ENCODE peak calls at places on chromosomes 1 and 21, in six cellular contexts. C, O, Y, J, V and K are unnamed samples. For H3K4me1, the result is how much of the 10 kb centered on the place peaks cover.

GRCh38 chr1:26694185-26694572 is 1.6 kb upstream of the ARID1A start:
- DNase-seq in C (no peak), V (no peak), J (no peak), O (no peak), Y (no peak), K (no peak)

GRCh38 chr1:16927711-16928485 is 6.2 kb downstream of the CROCC start:
- DNase-seq in Y (no peak), O (no peak), J (no peak), V (no peak), C (no peak), K (no peak)

GRCh38 chr1:10573446-10573845 is 98.7 kb downstream of the PEX14 start:
- DNase-seq in V (no peak), O (no peak), Y (no peak), C (no peak), J (no peak), K (no peak)

GRCh38 chr21:39673163-39673562 is 60.4 kb downstream of the B3GALT5 start:
- DNase-seq in V (no peak), Y (peak), C (no peak), O (no peak), J (no peak), K (no peak)

GRCh38 chr1:17118706-17119075 is 560 bp downstream of the PADI2 start:
- DNase-seq in Y (no peak), C (no peak), O (peak), V (no peak), J (no peak), K (no peak)

GRCh38 chr1:209805875-209806760 is at the start of gene IRF6:
- DNase-seq in V (peak), J (peak), C (peak), O (no peak), Y (peak), K (peak)

GRCh38 chr1:72371259-72372035 is 89.1 kb upstream of the NEGR1 start:
- DNase-seq in V (no peak), J (no peak), O (no peak), C (no peak), Y (no peak), K (no peak)

GRCh38 chr1:219339466-219339865 is 165.8 kb downstream of the LYPLAL1 start:
- DNase-seq in C (no peak), V (peak), J (no peak), O (no peak), Y (no peak), K (no peak)

GRCh38 chr1:232428036-232428600 is 201.8 kb downstream of the SIPA1L2 start:
- DNase-seq in O (no peak), J (no peak), V (no peak), Y (no peak), C (no peak), K (no peak)

GRCh38 chr1:231950732-231951131 is 324.1 kb downstream of the DISC1 start:
- DNase-seq in V (no peak), J (no peak), Y (no peak), O (no peak), C (no peak), K (no peak)

GRCh38 chr1:62625415-62625814 is 28.1 kb downstream of the ANGPTL3 start:
- DNase-seq in C (no peak), V (no peak), J (no peak), O (no peak), Y (no peak), K (no peak)

GRCh38 chr21:41555053-41555452 is 47.1 kb upstream of the TMPRSS2 start:
- DNase-seq in Y (no peak), V (no peak), O (no peak), J (no peak), C (no peak), K (no peak)

GRCh38 chr1:88956003-88956402 is 36.4 kb downstream of the KYAT3 start:
- DNase-seq in C (no peak), J (no peak), Y (no peak), V (no peak), O (no peak), K (no peak)

GRCh38 chr1:203512830-203513578 is 19.1 kb downstream of the OPTC start:
- DNase-seq in Y (no peak), V (peak), C (no peak), J (no peak), O (peak), K (no peak)

GRCh38 chr1:63813829-63814277 is 40.0 kb downstream of the ROR1 start:
- DNase-seq in J (no peak), C (no peak), V (peak), Y (no peak), O (no peak), K (no peak)

GRCh38 chr1:117795190-117795589 is 134.2 kb downstream of the GDAP2 start:
- DNase-seq in C (no peak), Y (no peak), J (peak), V (peak), O (no peak), K (no peak)

GRCh38 chr1:61539720-61540462 is 185.1 kb downstream of the TM2D1 start:
- DNase-seq in C (no peak), O (no peak), J (no peak), V (peak), Y (no peak), K (no peak)

GRCh38 chr1:239538244-239538988 is 152.0 kb downstream of the CHRM3 start:
- DNase-seq in J (no peak), Y (no peak), V (peak), O (no peak), C (no peak), K (no peak)

GRCh38 chr1:51664412-51665240 is 47.7 kb downstream of the OSBPL9 start:
- DNase-seq in O (no peak), J (no peak), V (peak), Y (no peak), C (no peak), K (no peak)

GRCh38 chr1:199774433-199775089 is 252.9 kb upstream of the NR5A2 start:
- DNase-seq in Y (no peak), V (peak), O (no peak), C (no peak), J (no peak), K (no peak)

GRCh38 chr1:153343811-153344717 is 4.6 kb downstream of the PGLYRP4 start:
- DNase-seq in V (no peak), C (no peak), Y (no peak), J (no peak), O (no peak), K (no peak)

GRCh38 chr1:111516008-111516535 is 12.6 kb upstream of the ADORA3 start:
- DNase-seq in C (no peak), O (no peak), Y (peak), V (peak), J (no peak), K (peak)

GRCh38 chr1:5886541-5887435 is 105.4 kb downstream of the NPHP4 start:
- DNase-seq in O (no peak), Y (no peak), C (peak), J (peak), V (no peak), K (no peak)

GRCh38 chr1:93614550-93615200 is 67.0 kb downstream of the BCAR3 start:
- DNase-seq in Y (no peak), O (no peak), J (no peak), C (no peak), V (no peak), K (no peak)

GRCh38 chr1:31749785-31750345 is 14.3 kb downstream of the ADGRB2 start:
- DNase-seq in J (no peak), C (no peak), O (no peak), V (no peak), Y (no peak), K (no peak)
- H3K4me1 ChIP-seq in J (under half), C (under half), O (under half), V (under half), Y (under half), K (under half)

DNA sequence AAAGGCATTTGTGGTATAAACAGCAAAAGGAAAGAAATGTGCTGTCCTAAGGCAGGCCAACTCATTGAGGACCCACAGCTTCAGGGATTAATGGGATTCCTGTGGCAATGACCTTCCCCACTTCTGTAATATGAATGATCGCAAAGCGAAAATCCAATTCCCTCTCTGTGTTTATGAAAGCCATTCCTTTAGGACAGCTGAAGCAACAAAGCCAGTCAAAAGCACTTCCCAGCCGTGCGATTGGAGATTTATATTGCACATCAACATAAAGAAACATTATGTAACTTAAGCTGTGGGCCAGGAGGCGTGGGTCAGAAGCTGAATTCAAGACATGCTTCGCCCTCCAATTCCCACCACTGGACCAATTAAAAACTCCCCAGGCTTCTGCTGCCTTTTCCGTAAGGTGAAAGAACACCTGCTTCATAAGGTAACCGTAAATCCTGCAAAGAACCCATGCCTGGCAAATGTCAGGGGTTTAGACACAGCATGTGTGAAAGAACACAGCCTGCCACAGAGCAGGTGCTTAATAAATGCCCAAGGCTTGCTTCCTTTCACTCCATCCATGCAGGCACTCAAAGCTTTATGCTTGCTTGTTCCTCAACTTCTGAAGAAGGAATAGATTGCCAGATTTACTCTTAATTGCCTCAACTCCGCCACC is 138.9 kb upstream of the SOD1 start:
- DNase-seq in Y (no peak), J (no peak), C (no peak), O (peak), V (peak), K (no peak)
- H3K4me1 ChIP-seq in Y (under half), J (under half), C (under half), O (under half), V (under half), K (under half)

GRCh38 chr1:55943721-55944435 is 635.5 kb downstream of the PLPP3 start:
- DNase-seq in O (no peak), V (no peak), J (no peak), C (no peak), Y (no peak), K (no peak)

GRCh38 chr1:55938376-55938850 is 641.0 kb downstream of the PLPP3 start:
- DNase-seq in Y (no peak), J (peak), V (no peak), C (no peak), O (no peak), K (no peak)

GRCh38 chr1:55943012-55943411 is 636.4 kb downstream of the PLPP3 start:
- DNase-seq in V (no peak), C (no peak), J (no peak), Y (no peak), O (no peak), K (no peak)

GRCh38 chr1:55937840-55938375 is 641.5 kb downstream of the PLPP3 start:
- DNase-seq in V (no peak), C (no peak), O (no peak), J (no peak), Y (no peak), K (no peak)

DNA sequence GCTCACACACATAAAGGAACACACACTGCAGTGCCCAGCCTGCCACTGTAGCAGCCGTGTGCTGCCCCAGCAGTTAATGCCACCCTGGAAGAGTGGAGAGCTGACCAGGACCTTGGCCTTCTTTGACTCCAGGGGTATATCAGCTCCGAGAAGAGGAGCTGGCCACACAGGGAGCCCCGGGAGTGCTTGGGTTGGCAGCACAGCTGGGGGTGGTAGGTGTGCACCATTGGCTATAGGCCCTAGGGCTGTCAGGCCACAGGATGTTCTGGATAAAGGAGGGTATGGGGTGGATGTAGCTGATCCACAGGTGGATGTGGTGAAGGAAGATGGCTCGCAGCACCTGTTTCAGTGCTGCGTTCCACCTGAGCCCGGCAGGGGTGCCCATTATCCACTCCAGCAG is 640.5 kb downstream of the PLPP3 start:
- DNase-seq in J (peak), Y (no peak), O (no peak), C (no peak), V (no peak), K (no peak)
- H3K4me1 ChIP-seq in J (under half), Y (under half), O (under half), C (under half), V (under half), K (under half)

GRCh38 chr1:2559509-2560298 is 3.5 kb downstream of the TNFRSF14 start:
- DNase-seq in V (no peak), Y (no peak), O (no peak), J (peak), C (peak), K (no peak)
- H3K4me1 ChIP-seq in V (under half), Y (under half), O (under half), J (under half), C (under half), K (under half)

DNA sequence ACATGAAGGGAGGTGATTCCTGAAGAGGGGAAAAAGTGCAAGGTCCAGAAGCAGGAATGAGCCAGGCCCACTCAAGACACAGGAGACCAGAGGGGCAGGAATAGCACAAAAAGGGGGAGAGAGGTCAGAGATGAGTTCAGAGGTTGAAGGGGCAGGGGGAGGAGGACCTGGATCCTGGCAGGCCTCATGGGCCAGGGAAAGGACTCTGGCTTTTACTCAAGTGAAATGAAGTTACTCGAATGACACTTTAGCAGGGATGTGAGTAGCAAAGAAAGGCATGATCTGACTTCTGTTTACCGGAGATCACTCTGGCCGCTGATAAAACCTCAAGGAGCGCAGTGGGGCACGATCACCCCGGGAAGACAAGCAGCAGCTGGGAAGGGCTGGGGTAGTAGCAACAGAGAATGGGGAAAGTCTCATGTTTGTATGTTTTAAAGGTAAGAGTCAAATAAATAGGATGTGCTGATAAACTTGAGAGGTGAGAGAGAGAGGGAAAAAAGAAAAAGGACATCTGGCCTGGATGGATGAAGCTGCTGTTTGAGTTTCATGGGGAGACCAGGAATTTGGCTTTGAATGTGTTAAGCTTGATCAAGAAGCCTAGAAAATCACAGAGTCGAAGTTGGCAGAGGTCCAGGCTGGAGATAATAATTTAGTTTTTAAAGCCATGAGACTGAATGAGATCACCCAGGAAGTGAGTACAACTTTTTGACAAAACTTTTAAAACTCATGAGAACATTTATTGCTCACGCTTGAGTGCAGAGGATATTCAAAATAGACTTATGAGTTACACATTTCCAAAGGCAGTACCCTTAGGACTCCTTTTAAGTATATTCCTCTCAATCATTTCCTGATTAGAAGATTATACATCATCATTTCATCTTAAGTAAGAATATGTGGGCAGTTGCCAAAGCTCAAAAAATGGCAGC is 156.0 kb downstream of the RERE start:
- DNase-seq in V (peak), Y (no peak), J (no peak), C (no peak), O (peak), K (no peak)
- H3K4me1 ChIP-seq in V (under half), Y (half or more), J (under half), C (half or more), O (under half), K (under half)

DNA sequence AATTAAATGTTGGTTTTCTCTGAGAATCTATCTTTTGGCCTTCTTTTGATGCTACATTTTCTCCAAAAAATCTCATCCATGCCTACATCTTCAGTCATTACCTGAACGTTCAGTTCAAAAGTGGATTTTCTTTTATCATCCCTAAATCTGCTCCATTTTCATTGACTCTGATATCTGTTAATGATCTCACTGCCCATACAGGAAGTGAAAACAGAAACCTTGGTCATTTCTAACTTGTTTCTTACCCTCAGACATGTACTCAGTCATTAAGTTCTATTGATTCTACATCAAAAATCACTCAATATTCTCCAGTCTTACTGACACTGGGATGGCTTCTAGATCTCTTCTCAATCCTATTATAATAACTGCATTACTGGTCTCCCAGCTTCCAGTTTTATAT is 22.7 kb downstream of the PRKACB start:
- DNase-seq in O (no peak), Y (no peak), V (no peak), C (no peak), J (no peak), K (no peak)
- H3K4me1 ChIP-seq in O (under half), Y (under half), V (under half), C (under half), J (under half), K (half or more)